ENCODE peak calls at places on chromosomes 11 and 22, in six cellular contexts. U is AG04450; M is CD4-positive, alpha-beta memory T cell; A is PC-3; O is prostate gland; K is left ventricle myocardium inferior. X is an unnamed sample.

GRCh38 chr11:126465573-126466287 is 110.2 kb downstream of the ST3GAL4 start:
- DNase-seq in A (no peak), O (no peak), U (no peak), M (no peak), K (no peak), X (no peak)

GRCh38 chr22:26471522-26471921 is 12.1 kb downstream of the HPS4 start:
- DNase-seq in O (no peak), M (no peak), A (peak), U (peak), K (no peak), X (no peak)

GRCh38 chr11:38278457-38279141 is 1680.6 kb upstream of the RAG2 start:
- DNase-seq in K (no peak), A (no peak), O (no peak), M (no peak), U (no peak), X (no peak)

GRCh38 chr11:83070878-83071640 is 638 bp downstream of the RAB30 start:
- DNase-seq in U (no peak), M (peak), A (no peak), K (peak), O (peak), X (no peak)

GRCh38 chr11:65213322-65214211 is 31.8 kb downstream of the CAPN1 start:
- DNase-seq in O (no peak), M (no peak), K (no peak), A (no peak), U (no peak), X (no peak)

GRCh38 chr22:27318516-27318915 is 483.0 kb downstream of the MN1 start:
- DNase-seq in K (peak), A (no peak), O (no peak), U (no peak), M (no peak), X (peak)

GRCh38 chr22:44753189-44754042 is 1.0 kb downstream of the ARHGAP8 start:
- DNase-seq in U (no peak), O (peak), A (peak), K (no peak), M (no peak), X (no peak)

GRCh38 chr22:36636916-36637315 is 66.6 kb downstream of the CACNG2 start:
- DNase-seq in K (no peak), M (no peak), O (no peak), A (no peak), U (no peak), X (no peak)

GRCh38 chr11:86068138-86068861 is 584 bp downstream of the PICALM start:
- DNase-seq in U (no peak), O (peak), K (peak), A (peak), M (peak), X (no peak)

GRCh38 chr22:49962012-49962750 is 1.6 kb downstream of the PIM3 start:
- DNase-seq in M (peak), O (peak), U (peak), K (peak), A (peak), X (peak)

GRCh38 chr22:50206599-50206998 is 5.8 kb downstream of the SELENOO start:
- DNase-seq in U (no peak), K (peak), M (no peak), A (no peak), O (no peak), X (no peak)

GRCh38 chr11:74417860-74418508 is 19.8 kb upstream of the PGM2L1 start:
- DNase-seq in O (no peak), U (no peak), K (no peak), A (no peak), M (no peak), X (no peak)

GRCh38 chr22:46224044-46224746 is 25.9 kb downstream of the CDPF1 start:
- DNase-seq in U (no peak), K (no peak), A (no peak), M (no peak), O (no peak), X (no peak)

DNA sequence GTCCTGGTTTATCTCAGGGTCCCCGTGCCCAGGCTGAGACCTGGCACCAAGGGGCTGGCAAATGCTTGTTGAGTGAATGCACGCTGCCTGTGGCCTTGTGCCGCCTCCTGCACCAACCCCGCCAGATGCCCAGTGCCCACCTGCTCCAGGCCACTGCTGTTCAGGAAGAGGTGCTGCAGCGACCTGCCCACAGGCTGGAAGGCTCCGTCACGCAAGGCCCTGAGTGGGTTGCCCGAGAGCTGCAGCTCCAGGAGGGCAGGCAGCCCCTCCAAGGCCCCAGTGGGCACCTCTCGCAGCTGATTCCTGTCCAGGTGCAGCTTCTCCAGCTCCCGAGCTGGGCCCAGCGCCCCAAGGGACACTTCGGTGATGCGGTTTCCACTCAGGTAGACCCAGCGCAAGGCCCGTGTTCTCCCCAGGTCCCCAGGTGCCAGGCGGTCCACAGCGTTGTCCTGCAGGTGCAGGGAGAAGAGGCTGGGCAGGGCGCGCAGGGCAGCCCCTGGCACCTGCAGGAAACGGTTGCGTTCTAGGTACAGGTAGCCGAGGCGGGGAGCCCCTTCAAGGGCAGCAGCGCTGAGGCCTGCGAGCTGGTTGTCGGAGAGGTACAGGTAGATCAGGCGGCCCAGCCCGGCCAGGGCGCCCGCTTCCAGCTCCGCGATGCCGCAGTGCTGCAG is 3.6 kb downstream of the CHADL start:
- DNase-seq in K (no peak), A (no peak), U (no peak), O (no peak), M (no peak), X (no peak)
- H3K4me3 ChIP-seq in K (peak), A (peak), U (peak), O (peak), M (peak), X (no peak)

GRCh38 chr22:47300698-47301405 is 538.4 kb downstream of the TBC1D22A start:
- DNase-seq in A (no peak), U (no peak), K (no peak), O (no peak), M (no peak), X (no peak)
- H3K4me3 ChIP-seq in A (no peak), U (no peak), K (no peak), O (no peak), M (no peak), X (no peak)

DNA sequence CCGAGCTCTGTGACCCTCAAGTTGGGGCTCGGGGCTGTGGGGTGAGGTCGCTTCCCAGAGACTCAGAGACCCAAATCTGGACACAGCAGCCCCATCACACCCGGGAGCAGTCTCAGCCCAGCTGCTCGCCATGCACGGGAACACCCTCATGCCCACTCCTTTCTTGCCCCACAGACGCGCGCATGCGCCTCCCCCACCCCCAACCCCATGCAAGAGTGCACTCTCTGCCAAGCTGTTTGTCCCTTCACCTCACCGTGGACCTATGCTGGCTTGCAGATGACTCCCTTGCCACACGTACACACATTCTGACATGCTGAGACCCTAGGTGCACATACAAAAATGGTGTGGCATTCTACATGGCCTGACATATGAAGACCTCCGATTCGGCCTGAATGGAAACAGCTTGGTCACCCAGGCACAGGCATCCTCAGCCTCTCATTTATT is 500 bp upstream of the CD248 start:
- DNase-seq in M (no peak), A (no peak), O (no peak), K (peak), U (no peak), X (no peak)
- H3K4me3 ChIP-seq in M (no peak), A (no peak), O (peak), K (peak), U (peak), X (peak)

DNA sequence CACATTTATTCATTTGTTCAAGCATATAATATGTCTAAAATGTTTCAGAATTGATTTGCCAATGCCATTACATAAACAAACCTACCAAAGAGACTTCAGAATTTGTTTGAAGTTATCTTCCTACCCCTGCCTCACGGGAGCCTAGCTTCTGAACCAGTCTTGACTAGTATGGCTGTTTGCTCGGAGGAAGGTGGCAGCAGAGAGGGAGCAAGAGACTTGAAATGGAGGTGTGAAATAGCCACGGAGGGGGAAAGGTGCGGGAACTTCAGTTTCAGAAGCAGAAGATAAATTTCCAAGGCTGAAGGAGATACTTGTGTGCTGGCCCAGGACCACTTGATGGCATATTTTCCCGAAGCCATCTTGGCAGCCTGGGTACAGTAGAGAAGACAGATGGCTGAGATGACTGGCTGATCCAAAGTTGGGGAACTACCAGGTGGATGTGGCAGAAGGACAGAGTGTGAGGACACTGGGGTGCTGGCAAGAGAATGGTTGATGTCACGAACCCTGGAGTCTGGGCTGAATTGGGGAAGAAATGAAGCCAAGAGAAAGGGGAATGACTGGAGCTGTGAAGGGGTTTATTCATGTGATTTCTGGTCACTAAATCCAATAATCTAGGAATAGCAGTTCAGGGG is 14.0 kb upstream of the MTCH2 start:
- DNase-seq in U (no peak), K (no peak), A (no peak), M (no peak), O (no peak), X (no peak)
- H3K4me3 ChIP-seq in U (no peak), K (no peak), A (no peak), M (no peak), O (no peak), X (no peak)

GRCh38 chr11:89503422-89503821 is 12.2 kb upstream of the NOX4 start:
- DNase-seq in U (no peak), O (no peak), A (no peak), K (no peak), M (no peak), X (no peak)

GRCh38 chr11:89504270-89504669 is 13.1 kb upstream of the NOX4 start:
- DNase-seq in M (no peak), O (no peak), U (no peak), A (no peak), K (no peak), X (no peak)

GRCh38 chr11:89508544-89508943 is 17.4 kb upstream of the NOX4 start:
- DNase-seq in O (no peak), K (no peak), U (no peak), A (no peak), M (no peak), X (no peak)
- H3K4me3 ChIP-seq in O (no peak), K (no peak), U (no peak), A (no peak), M (no peak), X (no peak)

DNA sequence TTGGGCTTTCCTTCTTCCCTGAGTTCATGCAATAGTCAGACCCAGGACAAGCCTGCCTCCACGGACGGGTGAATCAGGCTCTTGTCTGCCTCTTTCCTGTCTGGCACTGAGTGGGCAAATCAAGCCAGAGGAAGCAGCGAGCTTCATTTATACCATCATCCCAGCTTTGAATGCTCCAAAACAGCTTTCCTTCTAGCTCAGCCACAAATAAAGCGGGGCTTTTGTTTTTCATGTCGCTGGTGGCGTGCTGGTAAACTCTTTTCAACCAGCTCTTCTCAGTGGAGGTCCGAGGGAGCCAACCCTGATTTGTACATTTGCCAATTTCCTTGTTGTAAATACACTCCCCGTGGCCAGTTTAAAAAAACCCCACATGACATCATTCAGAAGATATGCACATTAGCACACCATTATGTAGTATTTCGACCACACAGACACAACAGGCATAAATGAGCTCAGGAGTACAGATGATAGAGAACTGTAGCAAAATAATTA is 8.6 kb downstream of the C11orf91 start:
- DNase-seq in K (peak), A (peak), M (no peak), U (peak), O (peak), X (peak)
- H3K4me3 ChIP-seq in K (peak), A (peak), M (no peak), U (peak), O (no peak), X (peak)

DNA sequence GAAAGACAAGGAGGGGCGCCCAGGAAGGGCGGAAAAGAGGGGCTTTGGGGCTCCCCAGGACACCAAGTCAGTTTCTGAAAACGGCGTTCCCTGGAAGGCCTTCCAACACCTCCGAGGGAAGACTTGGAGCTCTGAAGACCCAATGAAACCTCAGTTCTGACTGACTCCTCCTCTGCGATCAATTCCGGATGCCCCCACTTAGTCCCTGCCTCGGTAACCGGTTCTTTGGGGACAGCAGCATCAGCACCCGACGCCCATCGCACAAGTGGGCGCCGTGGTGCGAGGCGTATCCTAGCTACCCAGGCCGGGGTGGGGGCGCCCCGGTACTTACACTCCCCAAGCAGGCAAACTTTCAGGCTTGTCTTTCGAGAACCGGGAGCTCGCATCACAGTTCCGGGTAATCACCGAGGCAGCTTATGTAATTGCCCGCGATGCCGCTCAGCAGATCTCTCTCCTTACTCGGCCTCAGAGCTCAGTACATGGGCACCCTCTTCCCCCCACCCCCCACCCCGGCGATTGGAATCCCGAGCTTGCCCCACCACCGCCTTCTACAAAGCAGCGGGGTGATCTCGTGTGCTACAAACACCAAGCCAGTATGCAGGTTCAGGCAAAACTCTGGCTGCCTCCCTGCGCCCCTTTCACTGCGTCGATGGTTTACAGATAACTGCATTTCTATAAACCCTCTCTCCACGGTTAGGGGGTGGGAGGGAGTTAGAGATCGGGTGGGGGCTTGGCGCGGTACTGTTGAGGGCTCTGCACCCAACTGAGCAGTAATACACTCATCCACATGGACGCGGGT is 2.0 kb downstream of the TENM4 start:
- DNase-seq in A (no peak), O (no peak), K (peak), U (no peak), M (no peak), X (no peak)
- H3K4me3 ChIP-seq in A (peak), O (peak), K (peak), U (peak), M (no peak), X (peak)

DNA sequence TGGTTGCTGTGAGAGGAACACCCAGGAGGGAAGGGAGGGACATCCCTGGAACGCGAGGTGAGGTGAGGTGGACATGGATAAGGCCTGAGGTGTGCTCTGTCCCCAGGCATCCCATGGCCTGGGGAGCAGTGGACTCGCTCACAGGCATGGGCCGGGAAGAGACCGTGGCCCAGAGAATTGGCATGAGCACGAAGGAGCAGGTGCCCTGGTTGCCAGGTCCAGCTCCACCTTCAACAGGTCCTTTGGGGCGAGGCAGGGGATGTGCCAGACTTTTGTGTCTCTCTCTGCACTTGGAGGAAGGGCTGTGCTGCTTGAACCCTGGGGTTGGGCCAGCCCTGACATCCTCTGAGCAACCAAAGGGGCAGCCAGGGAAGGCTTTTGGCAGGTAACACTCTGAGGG is 21.5 kb downstream of the MUC6 start:
- DNase-seq in M (no peak), U (no peak), K (no peak), O (no peak), A (no peak), X (no peak)
- H3K4me3 ChIP-seq in M (no peak), U (no peak), K (no peak), O (no peak), A (no peak), X (no peak)

GRCh38 chr11:128421577-128421976 is 165.8 kb downstream of the ETS1 start:
- DNase-seq in A (no peak), O (no peak), K (no peak), U (no peak), M (no peak), X (no peak)
- H3K4me3 ChIP-seq in A (no peak), O (no peak), K (no peak), U (no peak), M (no peak), X (no peak)

GRCh38 chr11:61534901-61535839 is 26.6 kb downstream of the LRRC10B start:
- DNase-seq in M (no peak), U (no peak), A (no peak), O (no peak), K (peak), X (no peak)
- H3K4me3 ChIP-seq in M (no peak), U (no peak), A (no peak), O (no peak), K (peak), X (no peak)

X was measured in AG09309.